ENCODE peak calls at places on chromosomes 1 and 21, in eight cellular contexts. F is glutamatergic neuron; P is NCI-H1417; K is stimulated activated naive CD4-positive, alpha-beta T cell; N is RWPE1; D is NCI-H510A treated with DMSO at 0.1 percent for 48 hours; V is CD4-positive, alpha-beta memory T cell; H is H54. B is an unnamed sample.

GRCh38 chr1:151860504-151861187 is 7.1 kb upstream of the THEM5 start:
- DNase-seq in F (no peak), P (no peak), K (no peak), N (no peak), D (no peak), V (no peak), H (no peak), B (no peak)

GRCh38 chr21:44052830-44053226 is 40.7 kb downstream of the TRAPPC10 start:
- DNase-seq in F (no peak), P (no peak), K (no peak), N (no peak), D (no peak), V (no peak), H (no peak), B (peak)

GRCh38 chr1:35264035-35264434 is 4.5 kb upstream of the ZMYM4 start:
- DNase-seq in F (no peak), P (no peak), K (no peak), N (no peak), D (no peak), V (no peak), H (no peak), B (no peak)

GRCh38 chr1:153401461-153401860 is 10.6 kb upstream of the S100A8 start:
- DNase-seq in F (no peak), P (no peak), K (no peak), N (no peak), D (no peak), V (no peak), H (no peak), B (no peak)

GRCh38 chr1:115717541-115717940 is 51.0 kb downstream of the CASQ2 start:
- DNase-seq in F (peak), P (peak), K (no peak), N (no peak), D (no peak), V (no peak), H (no peak), B (peak)

GRCh38 chr1:12022036-12022435 is 2.7 kb downstream of the MIIP start:
- DNase-seq in F (no peak), P (no peak), K (no peak), N (no peak), D (no peak), V (no peak), H (no peak), B (no peak)

GRCh38 chr1:91803847-91804545 is 82.0 kb downstream of the TGFBR3 start:
- DNase-seq in F (no peak), P (no peak), K (peak), N (peak), D (no peak), V (peak), H (no peak), B (peak)

GRCh38 chr1:165887877-165888551 is 60.6 kb downstream of the UCK2 start:
- DNase-seq in F (no peak), P (no peak), K (no peak), N (no peak), D (no peak), V (no peak), H (no peak), B (no peak)

GRCh38 chr1:39491146-39491921 is at the start of gene BMP8A:
- DNase-seq in F (peak), P (peak), K (peak), N (peak), D (peak), V (peak), H (no peak), B (peak)

GRCh38 chr1:225828706-225829344 is 18.9 kb downstream of the EPHX1 start:
- DNase-seq in F (no peak), P (no peak), K (no peak), N (no peak), D (no peak), V (no peak), H (no peak), B (no peak)